ENCODE peak calls at places on chromosome 6, in ten cellular contexts. One of them, this sample, is unnamed.

GRCh38 chr6:134000443-134000842 is 47.4 kb downstream of the TBPL1 start:
- DNase-seq in left ventricle myocardium inferior: no peak
- DNase-seq in lower lobe of right lung: no peak
- DNase-seq in neural progenitor cell: no peak
- DNase-seq in GM23248: no peak
- DNase-seq in heart right ventricle: no peak
- DNase-seq in Panc1: no peak
- DNase-seq in psoas muscle: no peak
- DNase-seq in lung: no peak
- DNase-seq in heart left ventricle: no peak
- DNase-seq in this sample: no peak

GRCh38 chr6:134840086-134840485 is 109.8 kb downstream of the ALDH8A1 start:
- DNase-seq in left ventricle myocardium inferior: no peak
- DNase-seq in lower lobe of right lung: no peak
- DNase-seq in neural progenitor cell: no peak
- DNase-seq in GM23248: no peak
- DNase-seq in heart right ventricle: no peak
- DNase-seq in Panc1: no peak
- DNase-seq in psoas muscle: no peak
- DNase-seq in lung: no peak
- DNase-seq in heart left ventricle: no peak
- DNase-seq in this sample: no peak

GRCh38 chr6:136846046-136846445 is 23.7 kb downstream of the PEX7 start:
- DNase-seq in left ventricle myocardium inferior: no peak
- DNase-seq in lower lobe of right lung: no peak
- DNase-seq in neural progenitor cell: peak; percentile 61
- DNase-seq in GM23248: peak; percentile 62
- DNase-seq in heart right ventricle: no peak
- DNase-seq in Panc1: no peak
- DNase-seq in psoas muscle: no peak
- DNase-seq in lung: no peak
- DNase-seq in heart left ventricle: no peak
- DNase-seq in this sample: no peak

GRCh38 chr6:5936611-5937010 is 70.1 kb downstream of the NRN1 start:
- DNase-seq in left ventricle myocardium inferior: no peak
- DNase-seq in lower lobe of right lung: no peak
- DNase-seq in neural progenitor cell: no peak
- DNase-seq in GM23248: no peak
- DNase-seq in heart right ventricle: no peak
- DNase-seq in Panc1: no peak
- DNase-seq in psoas muscle: no peak
- DNase-seq in lung: no peak
- DNase-seq in heart left ventricle: no peak
- DNase-seq in this sample: no peak

GRCh38 chr6:85580878-85581267 is 12.8 kb downstream of the SNX14 start:
- DNase-seq in left ventricle myocardium inferior: peak; percentile 40
- DNase-seq in lower lobe of right lung: no peak
- DNase-seq in neural progenitor cell: no peak
- DNase-seq in GM23248: peak; percentile 61
- DNase-seq in heart right ventricle: no peak
- DNase-seq in Panc1: no peak
- DNase-seq in psoas muscle: peak; percentile 67
- DNase-seq in lung: no peak
- DNase-seq in heart left ventricle: peak; percentile 68
- DNase-seq in this sample: no peak

GRCh38 chr6:142474446-142475289 is 172.9 kb downstream of the ADGRG6 start:
- DNase-seq in left ventricle myocardium inferior: no peak
- DNase-seq in lower lobe of right lung: no peak
- DNase-seq in neural progenitor cell: peak; percentile 81
- DNase-seq in GM23248: peak; percentile 65
- DNase-seq in heart right ventricle: no peak
- DNase-seq in Panc1: peak; percentile 54
- DNase-seq in psoas muscle: no peak
- DNase-seq in lung: no peak
- DNase-seq in heart left ventricle: no peak
- DNase-seq in this sample: peak; percentile 59

GRCh38 chr6:119148102-119148824 is 69.8 kb upstream of the FAM184A start:
- DNase-seq in left ventricle myocardium inferior: no peak
- DNase-seq in lower lobe of right lung: no peak
- DNase-seq in neural progenitor cell: peak; percentile 63
- DNase-seq in GM23248: peak; percentile 91
- DNase-seq in heart right ventricle: no peak
- DNase-seq in Panc1: peak; percentile 60
- DNase-seq in psoas muscle: no peak
- DNase-seq in lung: no peak
- DNase-seq in heart left ventricle: no peak
- DNase-seq in this sample: peak; percentile 73

GRCh38 chr6:25449774-25450173 is 170.6 kb downstream of the CARMIL1 start:
- DNase-seq in left ventricle myocardium inferior: no peak
- DNase-seq in lower lobe of right lung: no peak
- DNase-seq in neural progenitor cell: peak; percentile 58
- DNase-seq in GM23248: no peak
- DNase-seq in heart right ventricle: no peak
- DNase-seq in Panc1: no peak
- DNase-seq in psoas muscle: no peak
- DNase-seq in lung: no peak
- DNase-seq in heart left ventricle: no peak
- DNase-seq in this sample: no peak

GRCh38 chr6:17015551-17016381 is 86.1 kb upstream of the STMND1 start:
- DNase-seq in left ventricle myocardium inferior: peak; percentile 29
- DNase-seq in lower lobe of right lung: peak; percentile 60
- DNase-seq in neural progenitor cell: no peak
- DNase-seq in GM23248: no peak
- DNase-seq in heart right ventricle: peak; percentile 39
- DNase-seq in Panc1: no peak
- DNase-seq in psoas muscle: peak; percentile 14
- DNase-seq in lung: peak; percentile 37
- DNase-seq in heart left ventricle: peak; percentile 47
- DNase-seq in this sample: no peak

GRCh38 chr6:30893666-30894065 is 9.3 kb downstream of the DDR1 start:
- DNase-seq in left ventricle myocardium inferior: no peak
- DNase-seq in lower lobe of right lung: no peak
- DNase-seq in neural progenitor cell: no peak
- DNase-seq in GM23248: no peak
- DNase-seq in heart right ventricle: no peak
- DNase-seq in Panc1: no peak
- DNase-seq in psoas muscle: no peak
- DNase-seq in lung: no peak
- DNase-seq in heart left ventricle: no peak
- DNase-seq in this sample: no peak

GRCh38 chr6:30894935-30895334 is 10.6 kb downstream of the DDR1 start:
- DNase-seq in left ventricle myocardium inferior: no peak
- DNase-seq in lower lobe of right lung: no peak
- DNase-seq in neural progenitor cell: no peak
- DNase-seq in GM23248: no peak
- DNase-seq in heart right ventricle: no peak
- DNase-seq in Panc1: no peak
- DNase-seq in psoas muscle: no peak
- DNase-seq in lung: no peak
- DNase-seq in heart left ventricle: no peak
- DNase-seq in this sample: no peak

GRCh38 chr6:30895343-30895742 is 11.0 kb downstream of the DDR1 start:
- DNase-seq in left ventricle myocardium inferior: no peak
- DNase-seq in lower lobe of right lung: no peak
- DNase-seq in neural progenitor cell: no peak
- DNase-seq in GM23248: no peak
- DNase-seq in heart right ventricle: no peak
- DNase-seq in Panc1: no peak
- DNase-seq in psoas muscle: no peak
- DNase-seq in lung: no peak
- DNase-seq in heart left ventricle: no peak
- DNase-seq in this sample: no peak

GRCh38 chr6:30893001-30893591 is 8.8 kb downstream of the DDR1 start:
- DNase-seq in left ventricle myocardium inferior: no peak
- DNase-seq in lower lobe of right lung: no peak
- DNase-seq in neural progenitor cell: peak; percentile 17
- DNase-seq in GM23248: no peak
- DNase-seq in heart right ventricle: no peak
- DNase-seq in Panc1: no peak
- DNase-seq in psoas muscle: no peak
- DNase-seq in lung: no peak
- DNase-seq in heart left ventricle: no peak
- DNase-seq in this sample: no peak

GRCh38 chr6:30894381-30894780 is 10.1 kb downstream of the DDR1 start:
- DNase-seq in left ventricle myocardium inferior: no peak
- DNase-seq in lower lobe of right lung: peak; percentile 30
- DNase-seq in neural progenitor cell: no peak
- DNase-seq in GM23248: no peak
- DNase-seq in heart right ventricle: no peak
- DNase-seq in Panc1: no peak
- DNase-seq in psoas muscle: no peak
- DNase-seq in lung: no peak
- DNase-seq in heart left ventricle: no peak
- DNase-seq in this sample: no peak
- H3K36me3 ChIP-seq in left ventricle myocardium inferior: peaks cover 53% of the 10 kb centered on the region
- H3K36me3 ChIP-seq in lower lobe of right lung: peaks cover 82% of the 10 kb centered on the region
- H3K36me3 ChIP-seq in neural progenitor cell: no peaks in the 10 kb centered on the region
- H3K36me3 ChIP-seq in GM23248: no peaks in the 10 kb centered on the region
- H3K36me3 ChIP-seq in heart right ventricle: peaks cover 52% of the 10 kb centered on the region
- H3K36me3 ChIP-seq in Panc1: no peaks in the 10 kb centered on the region
- H3K36me3 ChIP-seq in psoas muscle: no peaks in the 10 kb centered on the region
- H3K36me3 ChIP-seq in lung: peaks cover 34% of the 10 kb centered on the region
- H3K36me3 ChIP-seq in heart left ventricle: no peaks in the 10 kb centered on the region
- H3K36me3 ChIP-seq in this sample: peaks cover 39% of the 10 kb centered on the region

DNA sequence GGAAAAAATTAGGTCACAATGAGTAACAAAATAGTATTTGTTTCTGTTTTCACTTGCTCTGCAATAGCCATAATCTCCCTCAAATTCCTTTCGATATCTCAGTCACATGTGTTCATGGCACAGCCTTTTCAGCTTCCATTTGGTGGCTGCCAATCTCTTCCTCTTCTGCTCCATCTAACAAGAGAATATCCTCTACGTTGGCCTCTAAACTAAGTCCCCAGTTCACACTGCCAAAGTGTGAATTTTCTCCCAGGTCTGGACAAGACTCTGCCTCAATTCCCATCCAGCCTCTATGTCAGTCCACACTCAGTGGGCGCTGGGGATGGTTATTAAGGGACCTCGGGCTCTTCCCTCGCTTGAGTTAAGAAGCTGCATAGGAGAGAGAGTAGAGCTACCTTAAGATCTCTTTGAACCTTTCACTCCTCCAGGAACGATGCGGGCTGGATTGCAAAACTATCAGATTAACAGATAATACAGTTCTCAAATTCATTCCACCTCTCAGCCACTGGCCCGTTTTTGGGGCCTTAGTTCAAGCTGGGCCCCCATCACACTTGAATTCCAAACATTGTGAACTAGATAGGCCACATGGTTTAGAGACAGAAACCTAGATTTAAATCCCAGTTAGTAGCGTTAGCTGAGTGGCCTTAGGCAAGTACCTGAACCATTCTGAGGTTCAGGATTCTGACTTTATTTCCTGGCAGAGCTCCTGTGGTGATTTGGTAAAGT is 250.2 kb upstream of the QKI start:
- DNase-seq in left ventricle myocardium inferior: no peak
- DNase-seq in lower lobe of right lung: no peak
- DNase-seq in neural progenitor cell: no peak
- DNase-seq in GM23248: no peak
- DNase-seq in heart right ventricle: no peak
- DNase-seq in Panc1: no peak
- DNase-seq in psoas muscle: no peak
- DNase-seq in lung: peak; percentile 25
- DNase-seq in heart left ventricle: no peak
- DNase-seq in this sample: no peak
- H3K27ac ChIP-seq in left ventricle myocardium inferior: no peak overlapping the region
- H3K27ac ChIP-seq in lower lobe of right lung: no peak overlapping the region
- H3K27ac ChIP-seq in neural progenitor cell: no peak overlapping the region
- H3K27ac ChIP-seq in GM23248: no peak overlapping the region
- H3K27ac ChIP-seq in heart right ventricle: no peak overlapping the region
- H3K27ac ChIP-seq in Panc1: no peak overlapping the region
- H3K27ac ChIP-seq in psoas muscle: no peak overlapping the region
- H3K27ac ChIP-seq in lung: no peak overlapping the region
- H3K27ac ChIP-seq in heart left ventricle: no peak overlapping the region
- H3K27ac ChIP-seq in this sample: no peak overlapping the region

GRCh38 chr6:152221806-152222628 is 414.5 kb downstream of the ESR1 start:
- DNase-seq in left ventricle myocardium inferior: no peak
- DNase-seq in lower lobe of right lung: no peak
- DNase-seq in neural progenitor cell: peak; percentile 18
- DNase-seq in GM23248: no peak
- DNase-seq in heart right ventricle: no peak
- DNase-seq in Panc1: no peak
- DNase-seq in psoas muscle: no peak
- DNase-seq in lung: no peak
- DNase-seq in heart left ventricle: no peak
- DNase-seq in this sample: no peak

GRCh38 chr6:152225231-152225934 is 411.8 kb downstream of the SYNE1 start:
- DNase-seq in left ventricle myocardium inferior: no peak
- DNase-seq in lower lobe of right lung: no peak
- DNase-seq in neural progenitor cell: no peak
- DNase-seq in GM23248: peak; percentile 16
- DNase-seq in heart right ventricle: no peak
- DNase-seq in Panc1: no peak
- DNase-seq in psoas muscle: peak; percentile 24
- DNase-seq in lung: no peak
- DNase-seq in heart left ventricle: no peak
- DNase-seq in this sample: no peak

GRCh38 chr6:152220785-152221184 is 413.3 kb downstream of the ESR1 start:
- DNase-seq in left ventricle myocardium inferior: no peak
- DNase-seq in lower lobe of right lung: no peak
- DNase-seq in neural progenitor cell: no peak
- DNase-seq in GM23248: no peak
- DNase-seq in heart right ventricle: no peak
- DNase-seq in Panc1: no peak
- DNase-seq in psoas muscle: no peak
- DNase-seq in lung: no peak
- DNase-seq in heart left ventricle: peak; percentile 45
- DNase-seq in this sample: no peak

GRCh38 chr6:152226119-152226518 is 411.0 kb downstream of the SYNE1 start:
- DNase-seq in left ventricle myocardium inferior: no peak
- DNase-seq in lower lobe of right lung: no peak
- DNase-seq in neural progenitor cell: no peak
- DNase-seq in GM23248: no peak
- DNase-seq in heart right ventricle: no peak
- DNase-seq in Panc1: no peak
- DNase-seq in psoas muscle: no peak
- DNase-seq in lung: no peak
- DNase-seq in heart left ventricle: no peak
- DNase-seq in this sample: no peak

GRCh38 chr6:152223622-152224021 is 413.5 kb downstream of the SYNE1 start:
- DNase-seq in left ventricle myocardium inferior: no peak
- DNase-seq in lower lobe of right lung: no peak
- DNase-seq in neural progenitor cell: peak; percentile 31
- DNase-seq in GM23248: no peak
- DNase-seq in heart right ventricle: no peak
- DNase-seq in Panc1: no peak
- DNase-seq in psoas muscle: no peak
- DNase-seq in lung: no peak
- DNase-seq in heart left ventricle: no peak
- DNase-seq in this sample: no peak
- H3K36me3 ChIP-seq in left ventricle myocardium inferior: peaks cover 78% of the 10 kb centered on the region
- H3K36me3 ChIP-seq in lower lobe of right lung: peaks cover 87% of the 10 kb centered on the region
- H3K36me3 ChIP-seq in neural progenitor cell: no peaks in the 10 kb centered on the region
- H3K36me3 ChIP-seq in GM23248: peaks cover 85% of the 10 kb centered on the region
- H3K36me3 ChIP-seq in heart right ventricle: peaks cover 98% of the 10 kb centered on the region
- H3K36me3 ChIP-seq in Panc1: no peaks in the 10 kb centered on the region
- H3K36me3 ChIP-seq in psoas muscle: peaks cover 13% of the 10 kb centered on the region
- H3K36me3 ChIP-seq in lung: peaks cover 19% of the 10 kb centered on the region
- H3K36me3 ChIP-seq in heart left ventricle: peaks cover 7% of the 10 kb centered on the region
- H3K36me3 ChIP-seq in this sample: no peaks in the 10 kb centered on the region

DNA sequence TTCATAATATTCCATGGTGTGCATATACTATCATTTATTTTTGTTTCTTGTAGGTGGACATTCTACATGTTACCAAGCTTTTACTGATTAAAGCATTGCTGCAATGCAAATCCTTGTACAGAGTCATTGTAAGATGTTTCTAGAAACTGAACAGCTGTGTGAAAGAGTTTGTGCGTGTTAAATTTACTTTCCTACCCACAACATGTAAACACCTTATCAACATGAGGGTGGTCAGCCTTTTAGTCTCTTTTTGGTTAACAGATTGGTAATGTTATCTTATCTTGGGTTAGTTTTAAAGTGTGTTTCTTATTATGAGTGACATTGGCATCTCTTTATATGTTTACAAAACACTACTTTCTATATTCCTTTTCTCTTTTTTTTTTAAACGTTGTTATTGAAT is 112.4 kb downstream of the TCP11 start:
- DNase-seq in left ventricle myocardium inferior: no peak
- DNase-seq in lower lobe of right lung: no peak
- DNase-seq in neural progenitor cell: no peak
- DNase-seq in GM23248: no peak
- DNase-seq in heart right ventricle: no peak
- DNase-seq in Panc1: no peak
- DNase-seq in psoas muscle: no peak
- DNase-seq in lung: no peak
- DNase-seq in heart left ventricle: no peak
- DNase-seq in this sample: no peak
- H3K27ac ChIP-seq in left ventricle myocardium inferior: peak overlapping the region; percentile 96
- H3K27ac ChIP-seq in lower lobe of right lung: no peak overlapping the region
- H3K27ac ChIP-seq in neural progenitor cell: no peak overlapping the region
- H3K27ac ChIP-seq in GM23248: no peak overlapping the region
- H3K27ac ChIP-seq in heart right ventricle: no peak overlapping the region
- H3K27ac ChIP-seq in Panc1: no peak overlapping the region
- H3K27ac ChIP-seq in psoas muscle: no peak overlapping the region
- H3K27ac ChIP-seq in lung: no peak overlapping the region
- H3K27ac ChIP-seq in heart left ventricle: peak overlapping the region; percentile 29
- H3K27ac ChIP-seq in this sample: no peak overlapping the region